ENCODE peak calls at places on chromosomes 1 and 21, in ten cellular contexts. X, F, K, P, D, I, L, G, N and Z are unnamed samples.

GRCh38 chr1:217153361-217153760 is 430.1 kb upstream of the ESRRG start:
- DNase-seq in X (no peak), F (no peak), K (no peak), P (no peak), D (no peak), I (no peak), L (no peak), G (no peak), N (no peak), Z (no peak)

GRCh38 chr1:248375446-248375845 is at the start of gene OR2T6:
- DNase-seq in X (no peak), F (no peak), K (no peak), P (no peak), D (no peak), I (no peak), L (no peak), G (no peak), N (no peak), Z (no peak)

GRCh38 chr1:215188302-215188950 is 105.9 kb downstream of the KCNK2 start:
- DNase-seq in X (no peak), F (no peak), K (no peak), P (no peak), D (peak; percentile 31), I (no peak), L (no peak), G (no peak), N (no peak), Z (no peak)

GRCh38 chr1:209485167-209485566 is 98.3 kb upstream of the CAMK1G start:
- DNase-seq in X (peak; percentile 22), F (no peak), K (no peak), P (peak; percentile 85), D (peak; percentile 39), I (peak; percentile 93), L (no peak), G (no peak), N (no peak), Z (peak; percentile 89)

GRCh38 chr1:186208405-186209129 is 166.5 kb downstream of the TPR start:
- DNase-seq in X (no peak), F (peak; percentile 82), K (no peak), P (no peak), D (peak; percentile 36), I (no peak), L (no peak), G (no peak), N (no peak), Z (no peak)

GRCh38 chr1:84298336-84298687 is 3.2 kb upstream of the SAMD13 start:
- DNase-seq in X (peak; percentile 58), F (peak; percentile 70), K (no peak), P (peak; percentile 26), D (peak; percentile 54), I (peak; percentile 57), L (peak; percentile 24), G (peak; percentile 54), N (peak; percentile 50), Z (peak; percentile 38)

GRCh38 chr1:161196521-161197451 is 2.1 kb downstream of the ADAMTS4 start:
- DNase-seq in X (peak; percentile 51), F (peak; percentile 96), K (no peak), P (no peak), D (peak; percentile 30), I (no peak), L (no peak), G (no peak), N (no peak), Z (no peak)

GRCh38 chr1:167592475-167592874 is 37.6 kb upstream of the RCSD1 start:
- DNase-seq in X (no peak), F (no peak), K (no peak), P (no peak), D (no peak), I (no peak), L (no peak), G (no peak), N (no peak), Z (no peak)

GRCh38 chr1:68218485-68218884 is 13.8 kb downstream of the WLS start:
- DNase-seq in X (no peak), F (peak; percentile 14), K (no peak), P (no peak), D (no peak), I (no peak), L (no peak), G (no peak), N (peak; percentile 35), Z (no peak)

GRCh38 chr1:25572708-25573590 is 29.5 kb downstream of the LDLRAP1 start:
- DNase-seq in X (peak; percentile 52), F (peak; percentile 83), K (no peak), P (no peak), D (peak; percentile 72), I (peak; percentile 4), L (peak; percentile 37), G (peak; percentile 78), N (no peak), Z (peak; percentile 31)

GRCh38 chr1:43327549-43328292 is 9.9 kb upstream of the MPL start:
- DNase-seq in X (no peak), F (no peak), K (no peak), P (no peak), D (peak; percentile 31), I (no peak), L (no peak), G (no peak), N (no peak), Z (no peak)

GRCh38 chr1:39065542-39065941 is 39.4 kb downstream of the NDUFS5 start:
- DNase-seq in X (no peak), F (no peak), K (no peak), P (peak; percentile 25), D (no peak), I (no peak), L (no peak), G (no peak), N (no peak), Z (no peak)

GRCh38 chr21:34688715-34689114 is 19.9 kb downstream of the CLIC6 start:
- DNase-seq in X (no peak), F (no peak), K (no peak), P (no peak), D (no peak), I (no peak), L (no peak), G (no peak), N (no peak), Z (no peak)

GRCh38 chr1:156228501-156228900 is 13.5 kb upstream of the BGLAP start:
- DNase-seq in X (no peak), F (no peak), K (no peak), P (no peak), D (no peak), I (no peak), L (no peak), G (no peak), N (no peak), Z (no peak)

GRCh38 chr1:224565186-224565585 is 50.9 kb upstream of the CNIH3 start:
- DNase-seq in X (no peak), F (no peak), K (peak; percentile 77), P (no peak), D (peak; percentile 97), I (no peak), L (no peak), G (no peak), N (no peak), Z (no peak)

GRCh38 chr1:65147424-65148177 is 402 bp upstream of the AK4 start:
- DNase-seq in X (peak; percentile 63), F (peak; percentile 70), K (no peak), P (peak; percentile 3), D (peak; percentile 39), I (peak; percentile 34), L (peak; percentile 32), G (peak; percentile 76), N (peak; percentile 32), Z (peak; percentile 28)

GRCh38 chr1:153534933-153535663 is 693 bp downstream of the S100A6 start:
- DNase-seq in X (peak; percentile 75), F (no peak), K (no peak), P (no peak), D (peak; percentile 64), I (peak; percentile 47), L (no peak), G (peak; percentile 64), N (peak; percentile 46), Z (no peak)

GRCh38 chr1:230176871-230177411 is 109.9 kb downstream of the GALNT2 start:
- DNase-seq in X (peak; percentile 86), F (peak; percentile 98), K (no peak), P (no peak), D (no peak), I (no peak), L (no peak), G (peak; percentile 40), N (peak; percentile 76), Z (peak; percentile 70)

GRCh38 chr1:53450225-53450624 is 9.0 kb upstream of the DMRTB1 start:
- DNase-seq in X (no peak), F (no peak), K (no peak), P (no peak), D (peak; percentile 16), I (no peak), L (no peak), G (peak; percentile 25), N (no peak), Z (no peak)

GRCh38 chr1:37513795-37514349 is 694 bp downstream of the MEAF6 start:
- DNase-seq in X (no peak), F (peak; percentile 51), K (no peak), P (peak; percentile 82), D (peak; percentile 45), I (peak; percentile 35), L (peak; percentile 44), G (peak; percentile 84), N (peak; percentile 36), Z (peak; percentile 60)

GRCh38 chr1:194437135-194437534 is 1250.7 kb upstream of the B3GALT2 start:
- DNase-seq in X (no peak), F (no peak), K (no peak), P (no peak), D (no peak), I (no peak), L (no peak), G (no peak), N (no peak), Z (no peak)

GRCh38 chr21:34187935-34188334 is 114.6 kb downstream of the MRPS6 start:
- DNase-seq in X (peak; percentile 56), F (no peak), K (no peak), P (no peak), D (no peak), I (no peak), L (no peak), G (no peak), N (peak; percentile 38), Z (no peak)

GRCh38 chr1:168743001-168743400 is 14.0 kb upstream of the DPT start:
- DNase-seq in X (no peak), F (peak; percentile 56), K (no peak), P (no peak), D (no peak), I (no peak), L (no peak), G (no peak), N (no peak), Z (no peak)

GRCh38 chr1:221394011-221394544 is 347.8 kb downstream of the DUSP10 start:
- DNase-seq in X (no peak), F (no peak), K (peak; percentile 60), P (peak; percentile 93), D (peak; percentile 64), I (no peak), L (no peak), G (no peak), N (no peak), Z (peak; percentile 4)

GRCh38 chr1:172431721-172432192 is 11.3 kb downstream of the C1orf105 start:
- DNase-seq in X (no peak), F (no peak), K (no peak), P (no peak), D (no peak), I (peak; percentile 8), L (no peak), G (peak; percentile 30), N (peak; percentile 79), Z (no peak)

GRCh38 chr1:235411489-235412486 is 44.6 kb downstream of the TBCE start:
- DNase-seq in X (no peak), F (peak; percentile 73), K (no peak), P (no peak), D (peak; percentile 42), I (no peak), L (no peak), G (no peak), N (no peak), Z (peak; percentile 51)

GRCh38 chr1:85573348-85573747 is 7.2 kb upstream of the CCN1 start:
- DNase-seq in X (no peak), F (no peak), K (no peak), P (no peak), D (no peak), I (no peak), L (no peak), G (no peak), N (no peak), Z (peak; percentile 6)

GRCh38 chr1:34166191-34167090 is 1.4 kb upstream of the CSMD2 start:
- DNase-seq in X (no peak), F (peak; percentile 34), K (no peak), P (peak; percentile 36), D (no peak), I (no peak), L (no peak), G (no peak), N (no peak), Z (no peak)